ENCODE peak calls at places on chromosomes 5 and 9, in four cellular contexts. L is heart left ventricle, R is neural progenitor cell, Q is cardiac muscle cell. U is an unnamed sample. For H3K4me1, the result is how much of the 10 kb centered on the place peaks cover.

GRCh38 chr9:6428940-6429889 is 16.2 kb downstream of the UHRF2 start:
- DNase-seq in R (no peak), L (no peak), Q (no peak), U (no peak)

GRCh38 chr9:89579741-89580395 is 24.9 kb upstream of the GADD45G start:
- DNase-seq in Q (no peak), L (no peak), R (no peak), U (no peak)

GRCh38 chr9:10661994-10662393 is 49.2 kb upstream of the PTPRD start:
- DNase-seq in L (no peak), R (no peak), Q (peak), U (no peak)

GRCh38 chr9:134494273-134494815 is 147.3 kb upstream of the COL5A1 start:
- DNase-seq in L (no peak), R (no peak), Q (no peak), U (no peak)

GRCh38 chr5:92566113-92566767 is 1014.8 kb downstream of the NR2F1-AS1 start:
- DNase-seq in L (no peak), Q (no peak), R (no peak), U (no peak)

GRCh38 chr5:16929347-16929746 is 6.7 kb downstream of the MYO10 start:
- DNase-seq in R (no peak), Q (no peak), L (no peak), U (no peak)

GRCh38 chr5:94901071-94901979 is 282.9 kb downstream of the SLF1 start:
- DNase-seq in Q (no peak), R (no peak), L (no peak), U (no peak)

GRCh38 chr5:101292199-101292598 is 389.1 kb upstream of the ST8SIA4 start:
- DNase-seq in L (no peak), R (no peak), Q (no peak), U (no peak)

GRCh38 chr5:159104058-159104651 is 4.4 kb upstream of the EBF1 start:
- DNase-seq in Q (peak), R (peak), L (peak), U (peak)

DNA sequence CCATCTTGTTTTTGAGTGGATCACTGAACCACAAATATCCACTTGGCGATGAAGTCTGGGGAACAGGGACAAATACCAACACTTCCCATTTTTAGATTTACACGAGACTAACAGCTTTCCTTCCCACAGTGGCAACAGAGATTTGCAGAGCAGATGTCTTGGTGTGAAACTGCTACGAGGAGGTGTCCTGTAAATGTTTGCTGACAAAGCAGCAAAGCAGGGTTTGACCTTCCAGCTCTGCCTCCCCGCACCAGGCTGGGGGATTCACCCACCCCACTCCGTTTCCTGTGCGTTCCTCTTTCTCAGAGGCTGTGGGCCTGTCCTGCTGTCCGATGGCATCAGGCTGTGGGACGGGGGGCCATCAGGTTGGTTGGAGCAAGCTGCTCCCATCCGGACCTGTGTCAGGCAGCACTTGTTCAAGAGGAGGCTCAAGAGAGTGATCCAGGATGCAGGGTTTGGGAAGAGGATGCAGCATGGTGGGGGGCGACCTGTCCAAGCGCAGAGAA is 693 bp upstream of the RGS3 start:
- DNase-seq in R (peak), Q (no peak), L (no peak), U (no peak)
- H3K27ac ChIP-seq in R (no peak), Q (peak), L (peak), U (no peak)

GRCh38 chr9:137454506-137455360 is 4.4 kb downstream of the NSMF start:
- DNase-seq in R (peak), L (peak), Q (peak), U (peak)
- TF ChIP-seq CTCF in R (no peak), L (no peak), Q (no peak), U (no peak)

DNA sequence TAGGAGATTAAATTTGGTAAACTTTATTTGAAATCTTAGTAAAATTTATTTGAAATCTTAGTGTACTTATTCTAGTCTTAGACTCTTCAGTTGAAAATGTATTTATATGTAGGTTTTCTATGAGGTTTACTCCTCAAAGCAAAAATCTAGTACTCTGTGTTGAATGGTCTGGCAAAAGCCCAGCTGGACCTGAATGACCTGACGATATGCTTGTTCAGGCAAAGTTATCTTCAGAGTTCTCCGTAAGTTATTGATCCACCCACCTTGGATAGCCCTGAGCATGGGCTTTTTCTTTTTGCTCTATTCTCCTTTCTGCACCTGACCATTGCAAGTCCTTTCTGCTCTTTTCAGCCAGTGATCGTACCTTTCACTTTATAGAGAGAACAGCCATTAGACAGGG is 158.4 kb downstream of the MAN2A1 start:
- DNase-seq in L (no peak), Q (no peak), R (no peak), U (no peak)
- H3K4me1 ChIP-seq in L (under half), Q (under half), R (under half), U (under half)

DNA sequence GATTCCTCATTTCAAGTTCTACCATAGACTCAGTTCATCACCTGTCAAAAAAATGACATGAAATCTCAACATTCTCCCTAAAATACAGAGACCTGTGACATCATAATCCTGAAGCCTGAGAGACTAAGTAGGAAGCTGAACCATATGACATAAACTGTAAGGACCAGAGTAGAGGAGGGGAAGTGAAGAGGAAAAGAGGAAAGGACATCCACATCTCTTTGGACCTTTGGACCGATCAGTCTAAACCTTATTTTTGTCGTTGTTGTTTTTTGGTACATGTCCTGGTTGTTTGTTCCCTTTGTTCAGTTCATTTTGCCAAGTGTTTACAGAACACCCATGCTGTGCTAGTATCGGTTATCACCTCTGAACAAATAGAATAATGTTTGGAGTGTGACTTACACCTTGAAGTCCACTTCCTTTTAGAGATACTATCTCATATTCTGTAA is 41.9 kb downstream of the LURAP1L start:
- DNase-seq in L (no peak), Q (no peak), R (no peak), U (no peak)
- H3K27ac ChIP-seq in L (no peak), Q (no peak), R (no peak), U (no peak)

DNA sequence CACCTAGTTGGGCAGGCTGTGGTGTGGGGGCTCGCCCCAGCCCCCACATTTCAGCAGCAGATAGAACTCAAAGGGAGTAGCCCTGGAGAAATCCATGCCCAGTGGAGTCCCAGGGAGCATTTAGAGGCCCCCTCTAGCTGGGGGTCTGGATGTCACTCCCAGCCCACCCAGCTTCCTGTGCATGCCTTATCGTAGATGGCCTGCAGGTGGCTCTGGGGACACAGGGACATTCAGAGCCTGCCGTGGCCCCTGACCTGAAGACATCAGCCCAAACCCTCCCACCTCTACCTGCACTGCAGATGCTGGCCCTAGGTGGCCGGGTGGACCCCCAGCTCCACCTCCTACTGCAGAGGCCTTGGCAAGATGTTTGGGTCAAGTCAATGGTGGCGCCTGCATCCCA is 49.0 kb upstream of the LMX1B start:
- DNase-seq in L (no peak), Q (no peak), R (peak), U (no peak)
- TF ChIP-seq CTCF in L (no peak), Q (peak), R (peak), U (no peak)

U was measured in lower lobe of right lung.